ENCODE peak calls at places on chromosomes 6 and 20, in four cellular contexts. One of them, this sample, is unnamed.

GRCh38 chr6:47168176-47168575 is 126.0 kb upstream of the ADGRF1 start:
- DNase-seq in tibial artery: peak; percentile 67
- DNase-seq in heart left ventricle: no peak
- DNase-seq in prostate gland: peak; percentile 30
- DNase-seq in this sample: no peak

GRCh38 chr6:95091823-95092436 is 485.4 kb upstream of the MANEA start:
- DNase-seq in tibial artery: no peak
- DNase-seq in heart left ventricle: no peak
- DNase-seq in prostate gland: no peak
- DNase-seq in this sample: no peak

GRCh38 chr6:28137458-28138020 is 4.1 kb upstream of the ZKSCAN8 start:
- DNase-seq in tibial artery: no peak
- DNase-seq in heart left ventricle: no peak
- DNase-seq in prostate gland: no peak
- DNase-seq in this sample: no peak

GRCh38 chr6:23154159-23154558 is 584.8 kb downstream of the HDGFL1 start:
- DNase-seq in tibial artery: no peak
- DNase-seq in heart left ventricle: no peak
- DNase-seq in prostate gland: no peak
- DNase-seq in this sample: no peak

GRCh38 chr6:91135406-91135805 is 548.5 kb upstream of the MAP3K7 start:
- DNase-seq in tibial artery: no peak
- DNase-seq in heart left ventricle: no peak
- DNase-seq in prostate gland: no peak
- DNase-seq in this sample: no peak

GRCh38 chr6:40874495-40874894 is 164.5 kb downstream of the UNC5CL start:
- DNase-seq in tibial artery: no peak
- DNase-seq in heart left ventricle: no peak
- DNase-seq in prostate gland: no peak
- DNase-seq in this sample: no peak

GRCh38 chr6:144683216-144684070 is 398.3 kb downstream of the UTRN start:
- DNase-seq in tibial artery: no peak
- DNase-seq in heart left ventricle: no peak
- DNase-seq in prostate gland: no peak
- DNase-seq in this sample: no peak

GRCh38 chr6:164756142-164756541 is 553.3 kb downstream of the C6orf118 start:
- DNase-seq in tibial artery: no peak
- DNase-seq in heart left ventricle: no peak
- DNase-seq in prostate gland: no peak
- DNase-seq in this sample: no peak

GRCh38 chr20:62595491-62595890 is 46.8 kb upstream of the SLCO4A1 start:
- DNase-seq in tibial artery: peak; percentile 53
- DNase-seq in heart left ventricle: peak; percentile 61
- DNase-seq in prostate gland: no peak
- DNase-seq in this sample: no peak

GRCh38 chr6:22877946-22878705 is 308.8 kb downstream of the HDGFL1 start:
- DNase-seq in tibial artery: no peak
- DNase-seq in heart left ventricle: no peak
- DNase-seq in prostate gland: no peak
- DNase-seq in this sample: no peak

GRCh38 chr6:63839485-63839884 is 203.9 kb downstream of the PHF3 start:
- DNase-seq in tibial artery: no peak
- DNase-seq in heart left ventricle: no peak
- DNase-seq in prostate gland: no peak
- DNase-seq in this sample: no peak

GRCh38 chr6:71248306-71248705 is 40.3 kb upstream of the OGFRL1 start:
- DNase-seq in tibial artery: no peak
- DNase-seq in heart left ventricle: no peak
- DNase-seq in prostate gland: no peak
- DNase-seq in this sample: no peak

GRCh38 chr6:32967151-32968091 is 973 bp upstream of the BRD2 start:
- DNase-seq in tibial artery: no peak
- DNase-seq in heart left ventricle: no peak
- DNase-seq in prostate gland: no peak
- DNase-seq in this sample: no peak

GRCh38 chr6:34657037-34657306 is 39.6 kb downstream of the ILRUN start:
- DNase-seq in tibial artery: no peak
- DNase-seq in heart left ventricle: no peak
- DNase-seq in prostate gland: no peak
- DNase-seq in this sample: no peak

GRCh38 chr20:5188736-5189135 is 61.9 kb downstream of the CDS2 start:
- DNase-seq in tibial artery: no peak
- DNase-seq in heart left ventricle: no peak
- DNase-seq in prostate gland: no peak
- DNase-seq in this sample: no peak

GRCh38 chr6:75201901-75202672 is 3.8 kb downstream of the COL12A1 start:
- DNase-seq in tibial artery: peak; percentile 54
- DNase-seq in heart left ventricle: peak; percentile 31
- DNase-seq in prostate gland: no peak
- DNase-seq in this sample: no peak

GRCh38 chr6:36642913-36643817 is 35.3 kb upstream of the CDKN1A start:
- DNase-seq in tibial artery: peak; percentile 92
- DNase-seq in heart left ventricle: peak; percentile 72
- DNase-seq in prostate gland: peak; percentile 82
- DNase-seq in this sample: peak; percentile 90

GRCh38 chr20:51379601-51380341 is 162.7 kb downstream of the NFATC2 start:
- DNase-seq in tibial artery: no peak
- DNase-seq in heart left ventricle: no peak
- DNase-seq in prostate gland: no peak
- DNase-seq in this sample: no peak

GRCh38 chr20:51380401-51381385 is 161.8 kb downstream of the NFATC2 start:
- DNase-seq in tibial artery: no peak
- DNase-seq in heart left ventricle: no peak
- DNase-seq in prostate gland: no peak
- DNase-seq in this sample: no peak

GRCh38 chr20:51382111-51382985 is 160.2 kb downstream of the NFATC2 start:
- DNase-seq in tibial artery: no peak
- DNase-seq in heart left ventricle: no peak
- DNase-seq in prostate gland: no peak
- DNase-seq in this sample: no peak

GRCh38 chr20:51382986-51383821 is 159.3 kb downstream of the NFATC2 start:
- DNase-seq in tibial artery: no peak
- DNase-seq in heart left ventricle: no peak
- DNase-seq in prostate gland: peak; percentile 96
- DNase-seq in this sample: no peak

DNA sequence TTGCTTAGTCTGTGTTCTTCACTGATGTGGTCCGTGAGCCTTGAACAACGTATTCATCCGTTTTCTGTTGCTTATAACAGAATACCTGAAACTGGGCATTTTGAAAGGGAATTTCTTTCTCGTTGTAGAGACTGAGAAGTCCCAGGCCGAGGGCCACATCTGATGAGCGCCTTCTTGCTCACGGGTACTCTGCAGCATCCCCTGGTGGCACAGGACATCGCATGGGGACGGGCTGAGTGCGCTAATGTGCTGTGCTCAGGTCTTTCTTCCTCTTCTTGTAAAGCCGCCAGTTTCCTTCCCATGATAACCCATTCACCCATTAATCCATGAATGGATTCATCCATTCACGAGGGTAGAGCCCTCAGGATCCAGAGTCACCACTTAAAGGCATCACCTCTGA is 161.0 kb downstream of the NFATC2 start:
- DNase-seq in tibial artery: no peak
- DNase-seq in heart left ventricle: no peak
- DNase-seq in prostate gland: no peak
- DNase-seq in this sample: no peak
- TF ChIP-seq CTCF in tibial artery: no peak
- TF ChIP-seq CTCF in heart left ventricle: no peak
- TF ChIP-seq CTCF in prostate gland: no peak
- TF ChIP-seq CTCF in this sample: no peak

DNA sequence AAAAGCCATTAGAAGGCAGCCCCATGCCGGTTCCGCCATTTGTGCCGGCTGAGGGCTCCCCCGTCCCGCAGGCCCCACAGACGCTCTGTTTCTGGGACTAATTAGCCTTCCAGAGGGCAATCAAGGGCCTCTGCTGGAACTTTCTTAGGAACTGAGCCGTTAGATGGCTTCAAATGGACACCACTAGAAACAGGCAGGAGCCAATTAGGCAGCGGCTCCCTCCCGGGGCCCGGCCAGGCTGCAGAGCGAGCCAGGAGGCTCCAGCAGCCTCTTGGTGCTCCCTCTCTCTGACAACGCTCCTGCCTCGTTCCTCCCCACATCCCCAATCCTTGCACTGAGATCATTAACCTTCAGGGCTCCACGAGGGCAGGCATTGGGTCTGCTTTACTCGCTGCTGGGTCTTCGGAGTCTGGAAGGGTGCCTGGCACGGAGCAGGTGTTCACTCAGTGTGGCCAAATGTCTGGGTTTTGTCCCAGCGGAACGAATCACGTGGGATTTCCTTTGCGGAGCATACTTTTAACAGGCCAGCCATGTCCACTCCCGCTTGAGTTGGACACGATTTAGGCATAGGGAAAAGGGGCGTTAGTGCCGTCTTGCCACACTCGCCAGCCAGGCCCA is 98.3 kb downstream of the TMEM242 start:
- DNase-seq in tibial artery: no peak
- DNase-seq in heart left ventricle: no peak
- DNase-seq in prostate gland: no peak
- DNase-seq in this sample: peak; percentile 72
- H3K27ac ChIP-seq in tibial artery: peak overlapping the region; percentile 87
- H3K27ac ChIP-seq in heart left ventricle: peak overlapping the region; percentile 72
- H3K27ac ChIP-seq in prostate gland: no peak overlapping the region
- H3K27ac ChIP-seq in this sample: peak overlapping the region; percentile 87

GRCh38 chr6:135224037-135224647 is 43.0 kb downstream of the MYB start:
- DNase-seq in tibial artery: no peak
- DNase-seq in heart left ventricle: no peak
- DNase-seq in prostate gland: no peak
- DNase-seq in this sample: no peak
- H3K4me3 ChIP-seq in tibial artery: no peak overlapping the region
- H3K4me3 ChIP-seq in heart left ventricle: no peak overlapping the region
- H3K4me3 ChIP-seq in prostate gland: no peak overlapping the region
- H3K4me3 ChIP-seq in this sample: no peak overlapping the region

GRCh38 chr6:169998457-169998856 is 247.0 kb downstream of the ERMARD start:
- DNase-seq in tibial artery: no peak
- DNase-seq in heart left ventricle: no peak
- DNase-seq in prostate gland: no peak
- DNase-seq in this sample: no peak

GRCh38 chr6:169996652-169997051 is 245.2 kb downstream of the ERMARD start:
- DNase-seq in tibial artery: no peak
- DNase-seq in heart left ventricle: no peak
- DNase-seq in prostate gland: no peak
- DNase-seq in this sample: no peak

GRCh38 chr6:169999367-169999766 is 247.9 kb downstream of the ERMARD start:
- DNase-seq in tibial artery: no peak
- DNase-seq in heart left ventricle: no peak
- DNase-seq in prostate gland: no peak
- DNase-seq in this sample: no peak

GRCh38 chr6:169997187-169997929 is 245.9 kb downstream of the ERMARD start:
- DNase-seq in tibial artery: no peak
- DNase-seq in heart left ventricle: no peak
- DNase-seq in prostate gland: no peak
- DNase-seq in this sample: no peak

GRCh38 chr6:169997930-169998218 is 246.5 kb downstream of the ERMARD start:
- DNase-seq in tibial artery: no peak
- DNase-seq in heart left ventricle: no peak
- DNase-seq in prostate gland: no peak
- DNase-seq in this sample: no peak
- TF ChIP-seq CTCF in tibial artery: no peak
- TF ChIP-seq CTCF in heart left ventricle: no peak
- TF ChIP-seq CTCF in prostate gland: no peak
- TF ChIP-seq CTCF in this sample: no peak

DNA sequence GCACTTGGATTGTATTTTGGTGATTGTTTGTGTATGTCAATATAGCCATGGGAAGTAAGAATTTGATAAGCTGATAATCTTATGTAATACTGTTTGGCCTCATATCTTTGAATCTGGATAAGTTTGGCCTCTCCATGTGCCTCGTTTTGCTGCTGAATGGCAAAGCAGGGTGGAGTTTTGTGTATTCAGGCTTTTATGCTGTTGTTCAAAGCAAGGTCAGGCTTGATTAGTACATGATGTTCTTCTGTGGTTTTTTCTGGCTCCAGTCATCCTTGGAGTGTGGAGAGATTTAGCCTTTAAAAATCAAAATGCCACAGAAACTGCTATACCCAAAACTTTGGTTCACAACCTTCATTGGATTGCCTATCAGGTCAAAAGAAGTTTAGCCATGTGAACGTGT is 728.9 kb upstream of the GJE1 start:
- DNase-seq in tibial artery: no peak
- DNase-seq in heart left ventricle: no peak
- DNase-seq in prostate gland: peak; percentile 64
- DNase-seq in this sample: no peak
- H3K27ac ChIP-seq in tibial artery: peak overlapping the region; percentile 62
- H3K27ac ChIP-seq in heart left ventricle: peak overlapping the region; percentile 79
- H3K27ac ChIP-seq in prostate gland: no peak overlapping the region
- H3K27ac ChIP-seq in this sample: peak overlapping the region; percentile 78

DNA sequence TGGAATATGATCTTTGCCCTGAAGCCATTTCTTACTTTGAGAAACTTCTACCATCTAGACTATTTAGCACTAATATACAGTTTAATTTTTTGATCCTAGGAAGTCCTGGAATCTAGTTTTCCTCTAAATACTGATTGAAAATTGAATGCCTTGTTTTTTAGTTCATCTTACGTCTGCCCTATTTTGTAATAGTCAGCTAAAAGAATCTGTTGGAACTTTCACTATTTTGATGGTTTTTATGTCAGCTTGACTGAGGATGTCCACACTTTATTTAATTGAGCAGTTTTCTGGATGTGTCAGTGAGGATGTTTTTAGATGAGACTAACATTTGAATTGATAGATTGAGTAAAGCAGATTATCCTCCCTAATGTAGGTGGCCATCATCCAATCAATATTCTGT is 8.4 kb downstream of the OR12D2 start:
- DNase-seq in tibial artery: no peak
- DNase-seq in heart left ventricle: no peak
- DNase-seq in prostate gland: no peak
- DNase-seq in this sample: no peak
- H3K4me3 ChIP-seq in tibial artery: no peak overlapping the region
- H3K4me3 ChIP-seq in heart left ventricle: no peak overlapping the region
- H3K4me3 ChIP-seq in prostate gland: no peak overlapping the region
- H3K4me3 ChIP-seq in this sample: no peak overlapping the region

GRCh38 chr6:162179196-162179951 is 548.2 kb downstream of the PRKN start:
- DNase-seq in tibial artery: no peak
- DNase-seq in heart left ventricle: no peak
- DNase-seq in prostate gland: no peak
- DNase-seq in this sample: no peak

GRCh38 chr6:162178666-162179065 is 548.9 kb downstream of the PRKN start:
- DNase-seq in tibial artery: no peak
- DNase-seq in heart left ventricle: no peak
- DNase-seq in prostate gland: no peak
- DNase-seq in this sample: no peak

GRCh38 chr6:162181741-162182401 is 545.7 kb downstream of the PRKN start:
- DNase-seq in tibial artery: no peak
- DNase-seq in heart left ventricle: no peak
- DNase-seq in prostate gland: no peak
- DNase-seq in this sample: no peak

GRCh38 chr6:162178266-162178665 is 549.3 kb downstream of the PRKN start:
- DNase-seq in tibial artery: no peak
- DNase-seq in heart left ventricle: no peak
- DNase-seq in prostate gland: no peak
- DNase-seq in this sample: no peak

GRCh38 chr6:162177733-162178132 is 549.8 kb downstream of the PRKN start:
- DNase-seq in tibial artery: no peak
- DNase-seq in heart left ventricle: peak; percentile 43
- DNase-seq in prostate gland: no peak
- DNase-seq in this sample: no peak
- TF ChIP-seq CTCF in tibial artery: peak; percentile 31
- TF ChIP-seq CTCF in heart left ventricle: peak; percentile 42
- TF ChIP-seq CTCF in prostate gland: no peak
- TF ChIP-seq CTCF in this sample: peak; percentile 20

This sample was measured in coronary artery.